ENCODE peak calls at places on chromosomes 16 and 17, in six cellular contexts. T, M, J, Q, N and I are unnamed samples.

GRCh38 chr17:40938981-40939380 is 1.5 kb upstream of the KRT23 start:
- DNase-seq in T (no peak), M (no peak), J (no peak), Q (no peak), N (no peak), I (no peak)

GRCh38 chr17:32998111-32998892 is 6.7 kb downstream of the SPACA3 start:
- DNase-seq in T (no peak), M (peak), J (peak), Q (peak), N (peak), I (peak)

GRCh38 chr17:76733618-76733957 is 3.5 kb downstream of the SRSF2 start:
- DNase-seq in T (no peak), M (no peak), J (no peak), Q (no peak), N (no peak), I (no peak)

GRCh38 chr16:71734511-71734910 is 10.0 kb upstream of the PHLPP2 start:
- DNase-seq in T (no peak), M (no peak), J (no peak), Q (no peak), N (no peak), I (no peak)

GRCh38 chr17:51610155-51610554 is 349.8 kb downstream of the UTP18 start:
- DNase-seq in T (no peak), M (no peak), J (no peak), Q (no peak), N (no peak), I (no peak)

GRCh38 chr17:31677681-31678080 is 181.4 kb downstream of the COPRS start:
- DNase-seq in T (no peak), M (no peak), J (no peak), Q (no peak), N (no peak), I (no peak)

GRCh38 chr16:84582958-84583516 is 34.8 kb downstream of the COTL1 start:
- DNase-seq in T (no peak), M (no peak), J (no peak), Q (no peak), N (no peak), I (no peak)

GRCh38 chr17:40828454-40829039 is 6.1 kb upstream of the KRT10 start:
- DNase-seq in T (no peak), M (no peak), J (no peak), Q (no peak), N (no peak), I (no peak)

GRCh38 chr16:78773316-78773715 is 673.9 kb downstream of the WWOX start:
- DNase-seq in T (no peak), M (no peak), J (no peak), Q (no peak), N (no peak), I (no peak)

GRCh38 chr17:77790143-77790829 is 168.2 kb upstream of the TNRC6C start:
- DNase-seq in T (no peak), M (peak), J (no peak), Q (no peak), N (no peak), I (no peak)

GRCh38 chr16:54051821-54052220 is 234.8 kb downstream of the IRX3 start:
- DNase-seq in T (no peak), M (no peak), J (no peak), Q (no peak), N (no peak), I (no peak)

GRCh38 chr17:324151-324571 is 28.4 kb downstream of the RPH3AL start:
- DNase-seq in T (no peak), M (no peak), J (no peak), Q (no peak), N (no peak), I (no peak)

GRCh38 chr16:10609410-10609774 is 29.0 kb upstream of the EMP2 start:
- DNase-seq in T (no peak), M (no peak), J (no peak), Q (no peak), N (no peak), I (no peak)

GRCh38 chr16:86854895-86855294 is 276.5 kb downstream of the FOXL1 start:
- DNase-seq in T (no peak), M (no peak), J (no peak), Q (no peak), N (no peak), I (no peak)

GRCh38 chr16:83887088-83887487 is 11.8 kb upstream of the MLYCD start:
- DNase-seq in T (no peak), M (no peak), J (no peak), Q (no peak), N (no peak), I (peak)

GRCh38 chr17:42618442-42619150 is 9.1 kb downstream of the TUBG1 start:
- DNase-seq in T (peak), M (peak), J (peak), Q (peak), N (no peak), I (no peak)

GRCh38 chr17:79981090-79981489 is 54.6 kb downstream of the TBC1D16 start:
- DNase-seq in T (no peak), M (no peak), J (peak), Q (peak), N (no peak), I (no peak)

GRCh38 chr16:6835516-6835915 is 497.1 kb upstream of the RBFOX1 start:
- DNase-seq in T (no peak), M (no peak), J (no peak), Q (no peak), N (no peak), I (no peak)

GRCh38 chr17:78230996-78231931 is at the start of gene TMEM235:
- DNase-seq in T (no peak), M (no peak), J (no peak), Q (no peak), N (no peak), I (peak)

GRCh38 chr17:43079578-43080302 is 45.4 kb downstream of the BRCA1 start:
- DNase-seq in T (no peak), M (no peak), J (no peak), Q (no peak), N (no peak), I (no peak)

GRCh38 chr17:66784621-66785364 is 50.1 kb upstream of the CACNG5 start:
- DNase-seq in T (no peak), M (no peak), J (no peak), Q (no peak), N (no peak), I (no peak)

GRCh38 chr16:54546481-54546880 is 259.9 kb upstream of the IRX3 start:
- DNase-seq in T (no peak), M (no peak), J (no peak), Q (peak), N (no peak), I (peak)

GRCh38 chr17:46841561-46842379 is 9.6 kb upstream of the WNT9B start:
- DNase-seq in T (no peak), M (no peak), J (no peak), Q (peak), N (no peak), I (no peak)

GRCh38 chr17:8016632-8017424 is 14.4 kb downstream of the GUCY2D start:
- DNase-seq in T (no peak), M (peak), J (peak), Q (peak), N (no peak), I (peak)

GRCh38 chr17:46003907-46004748 is 5.1 kb downstream of the STH start:
- DNase-seq in T (no peak), M (peak), J (peak), Q (no peak), N (no peak), I (peak)

GRCh38 chr17:4584125-4584834 is at the start of gene SMTNL2:
- DNase-seq in T (no peak), M (no peak), J (no peak), Q (peak), N (no peak), I (no peak)

GRCh38 chr16:243348-243747 is 8.7 kb downstream of the FAM234A start:
- DNase-seq in T (no peak), M (no peak), J (no peak), Q (no peak), N (no peak), I (no peak)

GRCh38 chr16:51719376-51719775 is 568.3 kb upstream of the SALL1 start:
- DNase-seq in T (no peak), M (no peak), J (no peak), Q (no peak), N (no peak), I (no peak)

GRCh38 chr16:10170016-10170415 is 12.2 kb downstream of the GRIN2A start:
- DNase-seq in T (no peak), M (no peak), J (no peak), Q (no peak), N (no peak), I (no peak)

GRCh38 chr17:28580925-28581324 is 4.2 kb upstream of the ALDOC start:
- DNase-seq in T (no peak), M (no peak), J (no peak), Q (no peak), N (no peak), I (no peak)

GRCh38 chr17:1008008-1008761 is 11.3 kb downstream of the TIMM22 start:
- DNase-seq in T (no peak), M (no peak), J (peak), Q (no peak), N (no peak), I (no peak)

GRCh38 chr16:88681709-88682451 is 4.4 kb downstream of the SNAI3 start:
- DNase-seq in T (no peak), M (no peak), J (peak), Q (no peak), N (no peak), I (no peak)

GRCh38 chr17:17929655-17930380 is 42.4 kb downstream of the TOM1L2 start:
- DNase-seq in T (no peak), M (no peak), J (no peak), Q (no peak), N (no peak), I (no peak)

GRCh38 chr16:88593489-88593888 is 23.3 kb downstream of the ZC3H18 start:
- DNase-seq in T (no peak), M (no peak), J (peak), Q (no peak), N (no peak), I (peak)

GRCh38 chr16:54584121-54584520 is 297.5 kb upstream of the IRX3 start:
- DNase-seq in T (no peak), M (no peak), J (no peak), Q (no peak), N (no peak), I (no peak)